ENCODE peak calls at places on chromosomes 4 and X, in four cellular contexts. L, V, X and C are unnamed samples.

GRCh38 chr4:169314906-169315305 is 44.1 kb upstream of the SH3RF1 start:
- DNase-seq in L (peak; percentile 31), V (peak; percentile 72), X (peak; percentile 92), C (peak; percentile 90)

GRCh38 chr4:118849867-118850812 is 14.2 kb upstream of the SEC24D start:
- DNase-seq in L (no peak), V (no peak), X (no peak), C (no peak)

GRCh38 chr4:36243355-36244256 is 708 bp downstream of the ARAP2 start:
- DNase-seq in L (peak; percentile 15), V (peak; percentile 74), X (peak; percentile 38), C (no peak)

GRCh38 chr4:340011-340410 is 2.4 kb downstream of the ZNF141 start:
- DNase-seq in L (no peak), V (no peak), X (no peak), C (no peak)

GRCh38 chrX:40952855-40953254 is 132.4 kb upstream of the USP9X start:
- DNase-seq in L (no peak), V (no peak), X (no peak), C (no peak)

GRCh38 chr4:94409947-94410346 is 41.8 kb upstream of the PDLIM5 start:
- DNase-seq in L (no peak), V (no peak), X (no peak), C (no peak)

GRCh38 chrX:54447461-54447860 is 7.3 kb downstream of the TSR2 start:
- DNase-seq in L (peak; percentile 14), V (no peak), X (no peak), C (no peak)

GRCh38 chrX:50812995-50813842 is 775 bp downstream of the SHROOM4 start:
- DNase-seq in L (peak; percentile 9), V (peak; percentile 69), X (peak; percentile 27), C (no peak)

GRCh38 chr4:18937746-18938145 is 916.2 kb upstream of the LCORL start:
- DNase-seq in L (no peak), V (no peak), X (no peak), C (no peak)

GRCh38 chr4:18934197-18934596 is 912.6 kb upstream of the LCORL start:
- DNase-seq in L (no peak), V (no peak), X (no peak), C (no peak)

GRCh38 chr4:18935956-18936355 is 914.4 kb upstream of the LCORL start:
- DNase-seq in L (no peak), V (no peak), X (no peak), C (no peak)

GRCh38 chr4:18937080-18937479 is 915.5 kb upstream of the LCORL start:
- DNase-seq in L (no peak), V (no peak), X (no peak), C (no peak)

GRCh38 chr4:18938343-18939109 is 917.0 kb upstream of the LCORL start:
- DNase-seq in L (no peak), V (no peak), X (no peak), C (no peak)
- TF ChIP-seq EP300 in L (no peak), V (no peak), X (no peak), C (no peak)

DNA sequence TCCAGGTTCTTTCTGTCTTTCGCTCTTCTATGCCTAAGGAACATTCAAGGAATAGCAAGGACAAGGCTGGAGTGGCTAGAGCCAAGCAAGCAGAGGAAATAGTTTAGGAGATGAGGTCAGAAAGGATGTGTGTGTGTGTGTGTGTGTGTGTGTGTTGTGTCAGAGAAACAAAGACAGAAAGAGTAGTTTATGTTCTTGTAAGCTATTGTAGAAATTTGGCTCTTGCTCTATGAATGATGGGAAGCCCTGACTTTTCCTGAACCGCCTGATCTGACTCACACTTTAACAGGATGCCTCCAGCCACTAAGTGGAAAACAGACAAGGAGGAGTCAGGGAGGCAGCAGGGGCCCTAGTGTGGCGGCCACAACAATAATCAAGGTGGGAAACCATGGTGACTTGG is 39.7 kb downstream of the LGI2 start:
- DNase-seq in L (no peak), V (no peak), X (no peak), C (no peak)
- TF ChIP-seq EP300 in L (no peak), V (no peak), X (no peak), C (peak; percentile 57)

GRCh38 chr4:150546286-150546685 is 35.7 kb upstream of the MAB21L2 start:
- DNase-seq in L (no peak), V (no peak), X (no peak), C (no peak)
- TF ChIP-seq EP300 in L (no peak), V (no peak), X (no peak), C (no peak)

DNA sequence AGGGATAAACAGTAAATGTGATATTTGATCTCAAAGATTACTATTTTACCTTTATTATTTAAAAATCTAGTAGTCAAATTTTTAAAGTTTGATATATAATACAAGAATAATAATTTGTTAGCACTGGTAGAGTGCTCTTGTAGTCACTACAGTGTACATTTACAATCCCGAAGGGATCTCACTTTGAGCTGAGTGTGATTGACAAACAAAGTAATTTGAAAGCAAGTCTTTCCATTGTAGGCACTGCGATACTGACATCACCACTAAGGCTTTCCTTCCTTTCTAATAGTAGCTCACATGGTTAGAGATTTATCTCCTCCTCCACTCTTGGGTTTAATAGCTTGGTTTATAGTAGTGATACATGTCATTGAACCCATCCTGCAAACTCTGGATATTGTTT is 280.6 kb downstream of the PARM1 start:
- DNase-seq in L (no peak), V (no peak), X (no peak), C (no peak)
- TF ChIP-seq EP300 in L (no peak), V (no peak), X (no peak), C (no peak)

GRCh38 chrX:15674514-15674898 is 9.9 kb upstream of the CLTRN start:
- DNase-seq in L (peak; percentile 84), V (peak; percentile 99), X (peak; percentile 98), C (peak; percentile 96)
- TF ChIP-seq EP300 in L (no peak), V (no peak), X (no peak), C (no peak)

DNA sequence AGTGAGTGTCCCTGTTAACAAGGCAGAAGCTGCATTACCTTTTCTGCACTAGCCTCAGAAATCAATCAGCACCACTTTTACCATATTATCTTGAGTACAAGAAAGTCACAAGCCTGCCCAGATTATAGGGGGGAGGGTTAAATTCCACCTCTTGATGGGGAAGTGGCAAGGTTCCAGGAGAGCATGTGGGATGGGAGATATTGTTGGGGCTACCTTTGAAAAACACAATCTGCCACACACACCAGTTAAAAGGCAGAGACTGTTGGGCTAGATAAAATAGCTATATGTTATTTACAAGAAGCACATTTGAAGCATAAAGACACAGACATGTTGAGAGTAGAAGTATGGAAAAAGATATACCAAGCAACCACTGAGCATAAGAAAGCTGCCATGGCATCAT is 6.6 kb upstream of the AVPR2 start:
- DNase-seq in L (no peak), V (no peak), X (no peak), C (no peak)
- TF ChIP-seq EP300 in L (no peak), V (no peak), X (no peak), C (no peak)

GRCh38 chrX:119809185-119809666 is 17.8 kb upstream of the RPL39 start:
- DNase-seq in L (no peak), V (no peak), X (no peak), C (no peak)
- TF ChIP-seq EP300 in L (no peak), V (no peak), X (no peak), C (no peak)

DNA sequence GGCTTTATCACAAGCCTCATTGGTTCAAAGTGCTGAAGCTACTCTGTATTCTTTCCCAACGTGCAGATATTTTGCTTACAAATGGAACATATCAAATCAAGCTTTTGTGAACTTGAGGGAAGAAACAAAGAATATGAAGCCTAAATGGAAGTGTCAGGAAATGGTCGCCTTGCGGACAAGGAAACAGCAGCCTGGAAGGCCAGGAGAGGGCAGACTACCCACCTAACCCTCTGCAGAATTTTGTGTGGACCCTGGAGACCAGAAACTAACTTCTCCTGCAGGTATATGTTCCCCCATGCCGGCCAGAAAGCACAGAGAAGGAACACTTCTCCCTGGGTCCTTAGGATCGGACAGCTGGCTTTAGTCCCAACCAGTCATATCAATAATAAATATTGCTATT is 1425.8 kb downstream of the PCDH7 start:
- DNase-seq in L (no peak), V (no peak), X (no peak), C (no peak)
- TF ChIP-seq EP300 in L (no peak), V (no peak), X (no peak), C (no peak)